ENCODE peak calls at places on chromosomes 11 and 22, in four cellular contexts. Q is NCI-H345; Y is CD8-positive, alpha-beta memory T cell; C is HepG2. N is an unnamed sample.

GRCh38 chr11:66159585-66159984 is 89.5 kb downstream of the PACS1 start:
- DNase-seq in Q (no peak), Y (no peak), C (no peak), N (no peak)

GRCh38 chr11:86938900-86939880 is 16.0 kb downstream of the FZD4 start:
- DNase-seq in Q (peak), Y (no peak), C (peak), N (peak)

GRCh38 chr11:59859695-59860094 is 6.6 kb downstream of the TCN1 start:
- DNase-seq in Q (no peak), Y (no peak), C (no peak), N (no peak)

GRCh38 chr11:24161587-24161986 is 335.3 kb upstream of the LUZP2 start:
- DNase-seq in Q (no peak), Y (no peak), C (no peak), N (no peak)

GRCh38 chr11:107042748-107043147 is 24.5 kb upstream of the GUCY1A2 start:
- DNase-seq in Q (no peak), Y (no peak), C (no peak), N (no peak)

GRCh38 chr11:111148116-111148515 is 97.4 kb upstream of the POU2AF2 start:
- DNase-seq in Q (no peak), Y (no peak), C (no peak), N (no peak)

GRCh38 chr22:35695202-35695601 is 22.5 kb upstream of the APOL5 start:
- DNase-seq in Q (no peak), Y (no peak), C (no peak), N (no peak)

GRCh38 chr22:31987180-31987579 is 42.8 kb downstream of the YWHAH start:
- DNase-seq in Q (no peak), Y (no peak), C (no peak), N (no peak)

GRCh38 chr11:113375402-113375801 is 12.2 kb upstream of the ANKK1 start:
- DNase-seq in Q (no peak), Y (no peak), C (no peak), N (no peak)

GRCh38 chr11:71309611-71310010 is 57.2 kb upstream of the SHANK2 start:
- DNase-seq in Q (no peak), Y (no peak), C (no peak), N (no peak)

GRCh38 chr11:131118247-131118646 is 202.0 kb upstream of the SNX19 start:
- DNase-seq in Q (no peak), Y (no peak), C (no peak), N (no peak)

GRCh38 chr11:10450451-10451398 is 4.3 kb upstream of the AMPD3 start:
- DNase-seq in Q (peak), Y (peak), C (peak), N (peak)

GRCh38 chr11:10388574-10388973 is 66.5 kb upstream of the AMPD3 start:
- DNase-seq in Q (no peak), Y (no peak), C (no peak), N (no peak)

GRCh38 chr22:44659140-44659539 is 42.9 kb upstream of the PRR5 start:
- DNase-seq in Q (no peak), Y (no peak), C (no peak), N (no peak)

GRCh38 chr22:17369553-17370035 is 334 bp downstream of the CECR2 start:
- DNase-seq in Q (no peak), Y (no peak), C (no peak), N (peak)

GRCh38 chr11:18393581-18394299 is 623 bp upstream of the LDHA start:
- DNase-seq in Q (no peak), Y (no peak), C (no peak), N (no peak)

GRCh38 chr11:1382429-1382828 is 7.3 kb upstream of the BRSK2 start:
- DNase-seq in Q (no peak), Y (no peak), C (no peak), N (no peak)

GRCh38 chr11:6297831-6298230 is 22.5 kb downstream of the CAVIN3 start:
- DNase-seq in Q (no peak), Y (no peak), C (no peak), N (no peak)

GRCh38 chr22:43925433-43926348 is 2.1 kb downstream of the PNPLA3 start:
- DNase-seq in Q (peak), Y (no peak), C (peak), N (peak)

GRCh38 chr11:121059605-121060004 is 35.7 kb downstream of the TBCEL start:
- DNase-seq in Q (no peak), Y (no peak), C (no peak), N (no peak)

GRCh38 chr11:123054301-123055065 is 7.5 kb downstream of the HSPA8 start:
- DNase-seq in Q (peak), Y (no peak), C (peak), N (peak)

GRCh38 chr11:118908931-118909618 is 16.7 kb downstream of the BCL9L start:
- DNase-seq in Q (no peak), Y (no peak), C (no peak), N (peak)

GRCh38 chr11:29119691-29120328 is 897.0 kb downstream of the KCNA4 start:
- DNase-seq in Q (no peak), Y (no peak), C (no peak), N (no peak)

GRCh38 chr11:113189909-113190667 is 124.3 kb upstream of the TTC12 start:
- DNase-seq in Q (no peak), Y (no peak), C (no peak), N (no peak)

GRCh38 chr11:64874841-64875240 is 3.6 kb downstream of the EHD1 start:
- DNase-seq in Q (no peak), Y (no peak), C (no peak), N (no peak)

GRCh38 chr11:94494200-94494545 is 389 bp downstream of the ANKRD49 start:
- DNase-seq in Q (no peak), Y (no peak), C (no peak), N (no peak)

GRCh38 chr11:95684701-95685100 is 104.9 kb downstream of the FAM76B start:
- DNase-seq in Q (no peak), Y (no peak), C (no peak), N (no peak)

GRCh38 chr11:93791493-93791892 is 7.4 kb downstream of the MED17 start:
- DNase-seq in Q (no peak), Y (no peak), C (no peak), N (no peak)

GRCh38 chr11:46322759-46323158 is 24.5 kb upstream of the DGKZ start:
- DNase-seq in Q (no peak), Y (no peak), C (no peak), N (no peak)

GRCh38 chr22:35582218-35582860 is 34.8 kb downstream of the MB start:
- DNase-seq in Q (no peak), Y (no peak), C (no peak), N (no peak)

GRCh38 chr22:46004105-46004866 is 27.3 kb upstream of the WNT7B start:
- DNase-seq in Q (no peak), Y (no peak), C (no peak), N (no peak)

GRCh38 chr11:57121996-57122395 is 59.8 kb upstream of the LRRC55 start:
- DNase-seq in Q (no peak), Y (no peak), C (no peak), N (no peak)

GRCh38 chr11:103800406-103801114 is 235.9 kb upstream of the DDI1 start:
- DNase-seq in Q (no peak), Y (no peak), C (no peak), N (no peak)

GRCh38 chr11:8671651-8672062 is 10.8 kb downstream of the TRIM66 start:
- DNase-seq in Q (peak), Y (no peak), C (no peak), N (no peak)

N was measured in Caco-2.